ENCODE peak calls at places on chromosomes 16 and 17, in four cellular contexts. E is neural progenitor cell, C is PC-3, B is DND-41. H is an unnamed sample.

GRCh38 chr16:1984347-1985225 is 593 bp downstream of the GFER start:
- DNase-seq in C (no peak), B (no peak), E (peak; percentile 59), H (peak; percentile 93)

GRCh38 chr17:15944720-15945492 is at the start of gene ADORA2B:
- DNase-seq in B (no peak), E (peak; percentile 89), C (peak; percentile 86), H (peak; percentile 98)

GRCh38 chr16:29307598-29308507 is 98.7 kb downstream of the NPIPB11 start:
- DNase-seq in B (no peak), E (no peak), C (peak; percentile 7), H (peak; percentile 81)

GRCh38 chr17:40399185-40399584 is 18.5 kb downstream of the TOP2A start:
- DNase-seq in C (peak; percentile 69), E (peak; percentile 72), B (peak; percentile 28), H (no peak)

GRCh38 chr17:41972571-41973411 is 6.2 kb downstream of the CNP start:
- DNase-seq in B (peak; percentile 28), E (no peak), C (peak; percentile 80), H (peak; percentile 91)

GRCh38 chr17:82412535-82413520 is 5.3 kb upstream of the HEXD start:
- DNase-seq in C (no peak), E (no peak), B (no peak), H (peak; percentile 34)

GRCh38 chr17:9232591-9233270 is 211.4 kb downstream of the NTN1 start:
- DNase-seq in C (no peak), E (no peak), B (no peak), H (peak; percentile 27)

GRCh38 chr17:82942166-82943130 is 102.6 kb upstream of the ZNF750 start:
- DNase-seq in B (no peak), E (no peak), C (no peak), H (peak; percentile 80)

DNA sequence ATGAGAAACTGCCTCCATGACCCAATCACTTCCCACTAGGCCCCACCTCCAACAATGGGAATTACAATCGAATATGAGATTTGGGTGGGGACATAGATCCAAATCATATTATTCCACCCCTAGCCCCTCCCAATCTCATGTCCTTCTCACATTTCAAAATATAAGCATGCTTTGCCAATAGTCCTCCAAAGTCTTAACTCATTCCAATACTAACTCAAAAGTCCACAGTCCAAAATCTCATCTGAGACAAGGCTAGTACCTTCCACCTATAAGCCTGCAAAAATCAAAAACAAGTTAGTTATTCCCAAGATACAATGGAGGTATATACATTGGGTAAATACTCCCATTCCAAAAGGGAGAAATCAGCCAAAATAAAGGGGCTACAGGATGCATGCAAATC is 12.9 kb downstream of the CLEC10A start:
- DNase-seq in E (no peak), B (no peak), C (no peak), H (no peak)
- H3K4me1 ChIP-seq in E (no peaks in the 10 kb centered on the region), B (no peaks in the 10 kb centered on the region), C (peaks cover 6% of the 10 kb centered on the region), H (peaks cover 6% of the 10 kb centered on the region)

GRCh38 chr17:77436058-77436442 is 295.3 kb downstream of the SEC14L1 start:
- DNase-seq in E (peak; percentile 77), B (no peak), C (no peak), H (no peak)

GRCh38 chr17:77437747-77438146 is 297.0 kb downstream of the SEC14L1 start:
- DNase-seq in E (no peak), C (no peak), B (no peak), H (no peak)

GRCh38 chr17:77436481-77436880 is 295.7 kb downstream of the SEC14L1 start:
- DNase-seq in B (no peak), E (no peak), C (no peak), H (no peak)

GRCh38 chr17:77438241-77439204 is 297.8 kb downstream of the SEC14L1 start:
- DNase-seq in C (no peak), B (no peak), E (no peak), H (no peak)

DNA sequence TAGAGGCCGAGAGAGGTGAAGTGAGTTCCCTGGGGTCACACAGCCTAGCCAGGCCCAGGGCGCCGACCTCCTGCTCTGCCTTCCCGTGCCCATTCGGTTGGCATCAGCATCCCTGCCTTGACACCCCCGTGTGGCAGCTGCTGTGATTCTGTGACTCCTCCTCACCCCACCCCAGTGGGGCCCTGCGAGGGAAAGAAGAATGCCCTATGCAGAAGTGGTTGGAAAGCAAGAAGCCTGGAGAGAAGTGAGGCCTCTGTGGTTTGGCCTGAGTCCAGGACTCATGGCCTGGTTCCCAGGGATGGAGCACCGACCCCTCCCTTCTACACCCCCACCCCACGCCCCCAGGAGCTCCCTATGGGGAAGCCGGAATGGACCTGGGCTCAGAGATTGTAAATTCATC is 296.2 kb downstream of the SEC14L1 start:
- DNase-seq in E (no peak), C (peak; percentile 35), B (peak; percentile 63), H (no peak)
- H3K4me3 ChIP-seq in E (no peak overlapping the region), C (no peak overlapping the region), B (no peak overlapping the region), H (no peak overlapping the region)

GRCh38 chr17:78356163-78356713 is 3.6 kb downstream of the SOCS3 start:
- DNase-seq in E (peak; percentile 61), B (peak; percentile 71), C (peak; percentile 48), H (peak; percentile 96)
- H3K4me2 ChIP-seq in E (peak overlapping the region; percentile 25), B (no peak overlapping the region), C (peak overlapping the region; percentile 34), H (peak overlapping the region; percentile 37)

GRCh38 chr17:30981531-30982519 is 11.0 kb downstream of the RNF135 start:
- DNase-seq in B (no peak), C (no peak), E (no peak), H (no peak)
- H3K4me1 ChIP-seq in B (no peaks in the 10 kb centered on the region), C (no peaks in the 10 kb centered on the region), E (peaks cover 5% of the 10 kb centered on the region), H (no peaks in the 10 kb centered on the region)

GRCh38 chr17:7549401-7550055 is 670 bp downstream of the TNFSF12 start:
- DNase-seq in C (no peak), B (no peak), E (no peak), H (peak; percentile 58)
- H3K4me3 ChIP-seq in C (peak overlapping the region; percentile 87), B (no peak overlapping the region), E (peak overlapping the region; percentile 65), H (peak overlapping the region; percentile 80)

GRCh38 chr16:88003316-88003715 is 52.1 kb downstream of the BANP start:
- DNase-seq in B (no peak), E (no peak), C (no peak), H (no peak)
- H3K4me2 ChIP-seq in B (no peak overlapping the region), E (no peak overlapping the region), C (no peak overlapping the region), H (no peak overlapping the region)

DNA sequence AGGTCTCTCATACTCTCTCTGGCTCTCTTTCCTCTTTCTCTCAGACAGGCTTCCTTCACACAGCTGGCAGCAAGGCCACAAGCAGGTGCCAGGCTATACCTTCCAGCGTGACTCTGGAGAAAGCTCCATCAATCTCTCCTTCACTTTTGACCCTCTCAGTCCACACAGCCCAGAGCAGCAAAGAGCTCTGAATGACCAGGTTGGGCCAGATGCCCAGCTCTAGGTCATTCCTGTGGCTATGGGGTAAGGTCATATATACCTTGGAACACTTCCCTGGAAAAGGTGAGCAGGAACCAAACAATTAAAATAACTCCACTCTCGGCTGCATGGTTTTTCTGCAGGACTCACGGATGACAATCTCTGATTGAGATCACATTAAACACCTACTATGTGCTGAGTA is 8.8 kb downstream of the ADAP2 start:
- DNase-seq in C (no peak), B (no peak), E (no peak), H (no peak)
- H3K4me1 ChIP-seq in C (no peaks in the 10 kb centered on the region), B (no peaks in the 10 kb centered on the region), E (no peaks in the 10 kb centered on the region), H (no peaks in the 10 kb centered on the region)

GRCh38 chr17:58703887-58704286 is 11.5 kb downstream of the RAD51C start:
- DNase-seq in C (no peak), B (no peak), E (no peak), H (no peak)

GRCh38 chr17:58702708-58703107 is 10.3 kb downstream of the RAD51C start:
- DNase-seq in E (no peak), B (no peak), C (no peak), H (no peak)

GRCh38 chr17:58703137-58703846 is 10.9 kb downstream of the RAD51C start:
- DNase-seq in C (peak; percentile 74), E (no peak), B (no peak), H (peak; percentile 85)

GRCh38 chr17:58699771-58700170 is 7.4 kb downstream of the RAD51C start:
- DNase-seq in C (no peak), E (no peak), B (no peak), H (no peak)

DNA sequence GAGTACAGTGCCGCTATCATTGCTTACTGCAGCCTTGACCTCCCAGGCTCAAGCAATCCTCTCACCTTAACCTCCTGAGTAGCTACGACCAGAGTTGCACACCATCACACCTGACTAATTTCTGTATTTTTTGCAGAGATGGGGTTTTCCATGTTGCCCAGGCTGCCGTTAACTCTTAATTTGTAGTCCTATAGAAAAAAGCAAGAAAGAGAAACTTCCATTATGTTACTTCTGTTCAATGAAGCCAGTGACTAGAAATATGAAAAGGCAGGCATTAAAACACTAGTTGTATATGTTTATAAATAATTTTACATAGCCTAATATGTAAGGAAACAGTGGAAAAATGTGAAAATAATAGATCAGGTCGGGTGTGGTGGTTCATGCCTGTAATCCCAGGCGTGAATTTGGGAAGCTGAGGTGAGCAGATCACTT is 9.7 kb downstream of the RAD51C start:
- DNase-seq in B (no peak), C (no peak), E (no peak), H (no peak)
- H3K4me3 ChIP-seq in B (no peak overlapping the region), C (no peak overlapping the region), E (no peak overlapping the region), H (no peak overlapping the region)

DNA sequence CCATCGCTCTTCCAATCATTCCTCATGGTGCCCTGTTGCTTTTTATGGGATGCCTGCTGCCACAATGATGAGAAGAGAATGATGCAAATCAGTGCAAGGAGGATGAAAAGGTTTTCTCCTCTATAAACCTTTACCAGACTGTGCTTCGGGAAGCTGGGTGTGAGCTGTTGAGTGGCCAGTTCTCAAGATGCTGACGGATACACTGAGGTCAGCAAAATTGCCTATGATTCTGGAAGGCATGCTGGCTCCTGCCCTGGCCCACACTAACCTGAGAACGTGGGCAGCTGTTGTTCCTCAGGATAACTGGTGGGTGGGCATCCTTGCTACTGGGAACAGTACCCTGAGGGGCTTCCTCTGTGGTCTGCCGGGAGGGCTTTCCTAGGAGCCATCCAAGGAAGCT is 795 bp upstream of the PIRT start:
- DNase-seq in C (no peak), B (no peak), E (no peak), H (no peak)
- H3K4me2 ChIP-seq in C (no peak overlapping the region), B (no peak overlapping the region), E (no peak overlapping the region), H (no peak overlapping the region)

GRCh38 chr17:7234100-7235012 is at the start of gene DVL2:
- DNase-seq in B (peak; percentile 96), E (peak; percentile 97), C (peak; percentile 87), H (peak; percentile 100)
- H3K4me1 ChIP-seq in B (peaks cover 61% of the 10 kb centered on the region), E (peaks cover 13% of the 10 kb centered on the region), C (peaks cover 33% of the 10 kb centered on the region), H (peaks cover 25% of the 10 kb centered on the region)